ENCODE peak calls at places on chromosomes 5 and 9, in five cellular contexts. N is ELR, O is NCI-H2081, U is cardiac fibroblast, C is mucosa of descending colon. W is an unnamed sample.

GRCh38 chr9:21395778-21396717 is 10.8 kb upstream of the IFNA2 start:
- DNase-seq in N (peak), O (peak), C (peak), U (peak), W (peak)

GRCh38 chr5:132474881-132475511 is 15.6 kb downstream of the IRF1 start:
- DNase-seq in U (no peak), N (no peak), C (no peak), O (no peak), W (no peak)

GRCh38 chr5:168314735-168315411 is 23.4 kb downstream of the WWC1 start:
- DNase-seq in C (peak), U (peak), O (no peak), N (peak), W (no peak)

GRCh38 chr5:83729389-83729788 is 8.7 kb upstream of the HAPLN1 start:
- DNase-seq in C (no peak), O (no peak), N (no peak), U (no peak), W (no peak)

GRCh38 chr5:72246239-72246580 is 73.8 kb downstream of the MRPS27 start:
- DNase-seq in U (no peak), O (no peak), C (no peak), N (peak), W (no peak)

GRCh38 chr9:27292646-27293045 is 4.3 kb downstream of the EQTN start:
- DNase-seq in O (no peak), U (peak), N (no peak), C (no peak), W (no peak)

GRCh38 chr5:9339206-9339818 is 206.6 kb downstream of the SEMA5A start:
- DNase-seq in N (peak), U (no peak), O (peak), C (no peak), W (no peak)

GRCh38 chr9:88197781-88198345 is 59.6 kb upstream of the SPATA31C2 start:
- DNase-seq in C (no peak), N (peak), O (no peak), U (peak), W (no peak)

GRCh38 chr9:5052858-5053257 is 67.8 kb downstream of the JAK2 start:
- DNase-seq in O (no peak), N (peak), C (no peak), U (peak), W (no peak)

GRCh38 chr9:131529597-131530545 is 1.2 kb downstream of the UCK1 start:
- DNase-seq in C (no peak), U (no peak), O (no peak), N (no peak), W (no peak)

GRCh38 chr5:75460947-75461346 is 50.5 kb downstream of the CERT1 start:
- DNase-seq in N (no peak), U (no peak), O (peak), C (no peak), W (peak)

GRCh38 chr5:139650689-139651501 is 2.7 kb downstream of the CXXC5 start:
- DNase-seq in C (peak), U (no peak), N (no peak), O (no peak), W (no peak)

GRCh38 chr5:154642499-154643245 is 112.5 kb upstream of the LARP1 start:
- DNase-seq in C (no peak), N (peak), U (peak), O (no peak), W (peak)

GRCh38 chr9:125608488-125609224 is 98.4 kb downstream of the MAPKAP1 start:
- DNase-seq in N (no peak), U (peak), C (no peak), O (no peak), W (no peak)

GRCh38 chr5:77971965-77972544 is 195.9 kb upstream of the TBCA start:
- DNase-seq in N (no peak), U (no peak), O (peak), C (no peak), W (no peak)

GRCh38 chr9:9750719-9751118 is 862.1 kb downstream of the PTPRD start:
- DNase-seq in U (no peak), O (no peak), N (no peak), C (no peak), W (no peak)

GRCh38 chr9:81687521-81688261 is 1.7 kb downstream of the TLE1 start:
- DNase-seq in U (peak), N (peak), O (peak), C (peak), W (no peak)

GRCh38 chr5:112696786-112697185 is 40.9 kb upstream of the APC start:
- DNase-seq in O (no peak), C (no peak), U (no peak), N (no peak), W (no peak)

GRCh38 chr5:173123416-173123815 is 20.9 kb upstream of the BNIP1 start:
- DNase-seq in C (no peak), N (no peak), O (no peak), U (peak), W (no peak)

GRCh38 chr9:111148390-111148993 is 110.2 kb upstream of the LPAR1 start:
- DNase-seq in C (no peak), U (peak), O (no peak), N (peak), W (no peak)

GRCh38 chr5:108196276-108196675 is 185.6 kb downstream of the FBXL17 start:
- DNase-seq in N (peak), U (no peak), O (no peak), C (no peak), W (no peak)

GRCh38 chr9:110143969-110144545 is 63.9 kb downstream of the C9orf152 start:
- DNase-seq in C (no peak), N (no peak), O (no peak), U (no peak), W (no peak)

GRCh38 chr9:83473488-83473971 is 64.7 kb downstream of the FRMD3 start:
- DNase-seq in U (peak), N (peak), O (no peak), C (peak), W (no peak)

GRCh38 chr9:92463989-92464388 is 18.3 kb downstream of the ASPN start:
- DNase-seq in N (peak), U (peak), O (no peak), C (no peak), W (no peak)

GRCh38 chr5:80632700-80633099 is 21.8 kb upstream of the MSH3 start:
- DNase-seq in O (no peak), N (no peak), U (no peak), C (no peak), W (no peak)

GRCh38 chr5:172420215-172420934 is 34.0 kb downstream of the SH3PXD2B start:
- DNase-seq in C (peak), U (peak), O (no peak), N (peak), W (no peak)

GRCh38 chr5:96868603-96869371 is 7.5 kb upstream of the ERAP2 start:
- DNase-seq in O (no peak), N (peak), U (peak), C (peak), W (peak)

GRCh38 chr5:1737790-1738405 is 61.7 kb downstream of the MRPL36 start:
- DNase-seq in C (peak), O (peak), N (peak), U (peak), W (no peak)

GRCh38 chr5:138503487-138504270 is 38.4 kb downstream of the EGR1 start:
- DNase-seq in O (peak), U (peak), C (peak), N (peak), W (peak)

GRCh38 chr9:123488683-123489321 is 132.8 kb downstream of the CRB2 start:
- DNase-seq in O (no peak), N (no peak), U (no peak), C (no peak), W (no peak)

W was measured in NCI-H526 treated with DMSO at 0.1 percent for 48 hours.